ENCODE peak calls at places on chromosomes 6 and 20, in eight cellular contexts. R is frontal cortex; L is AG09309; F is germinal center; U is fibroblast of the aortic adventitia; V is effector memory CD8-positive, alpha-beta T cell; Q is stimulated activated CD4-positive, alpha-beta T cell treated with anti-CD3 and anti-CD28 coated beads, Interleukin-1b, Interleukin-23, amount 100 ng/mL, for 1 hour; P is EL. E is an unnamed sample.

GRCh38 chr6:19835605-19836004 is 1.6 kb upstream of the ID4 start:
- DNase-seq in R (no peak), L (no peak), F (no peak), U (no peak), V (no peak), Q (no peak), P (no peak), E (no peak)

GRCh38 chr6:163162007-163162873 is 252.3 kb upstream of the QKI start:
- DNase-seq in R (no peak), L (no peak), F (no peak), U (no peak), V (no peak), Q (no peak), P (no peak), E (no peak)

GRCh38 chr20:47466193-47466592 is 35.5 kb upstream of the NCOA3 start:
- DNase-seq in R (no peak), L (peak), F (no peak), U (peak), V (no peak), Q (no peak), P (no peak), E (no peak)

GRCh38 chr6:151310852-151311767 is 71.3 kb downstream of the AKAP12 start:
- DNase-seq in R (no peak), L (no peak), F (no peak), U (no peak), V (no peak), Q (no peak), P (no peak), E (no peak)

GRCh38 chr6:30615958-30616810 is 859 bp downstream of the PPP1R10 start:
- DNase-seq in R (no peak), L (no peak), F (no peak), U (peak), V (peak), Q (no peak), P (peak), E (peak)

GRCh38 chr20:41166201-41167117 is 29.1 kb downstream of the PLCG1 start:
- DNase-seq in R (no peak), L (no peak), F (no peak), U (no peak), V (no peak), Q (no peak), P (no peak), E (no peak)

GRCh38 chr20:48736636-48737035 is 91.2 kb downstream of the PREX1 start:
- DNase-seq in R (no peak), L (no peak), F (no peak), U (no peak), V (no peak), Q (no peak), P (no peak), E (no peak)

GRCh38 chr20:32184953-32185603 is 22.5 kb downstream of the PLAGL2 start:
- DNase-seq in R (no peak), L (no peak), F (no peak), U (no peak), V (no peak), Q (no peak), P (no peak), E (no peak)

GRCh38 chr6:135325624-135326424 is 144.7 kb downstream of the MYB start:
- DNase-seq in R (no peak), L (no peak), F (no peak), U (no peak), V (no peak), Q (no peak), P (no peak), E (peak)

GRCh38 chr6:165883851-165884640 is 221.0 kb upstream of the PDE10A start:
- DNase-seq in R (no peak), L (no peak), F (no peak), U (no peak), V (no peak), Q (no peak), P (peak), E (no peak)

GRCh38 chr6:168125429-168126001 is 46.5 kb upstream of the FRMD1 start:
- DNase-seq in R (no peak), L (no peak), F (no peak), U (no peak), V (no peak), Q (no peak), P (no peak), E (no peak)

GRCh38 chr6:22827760-22828159 is 258.4 kb downstream of the HDGFL1 start:
- DNase-seq in R (no peak), L (no peak), F (no peak), U (peak), V (no peak), Q (no peak), P (peak), E (no peak)

GRCh38 chr6:100724696-100725095 is 156.4 kb downstream of the ASCC3 start:
- DNase-seq in R (no peak), L (no peak), F (no peak), U (no peak), V (no peak), Q (no peak), P (no peak), E (no peak)

GRCh38 chr6:125197795-125198269 is 44.3 kb downstream of the TPD52L1 start:
- DNase-seq in R (no peak), L (peak), F (no peak), U (peak), V (no peak), Q (no peak), P (peak), E (no peak)

GRCh38 chr20:11350126-11351005 is 567.3 kb upstream of the BTBD3 start:
- DNase-seq in R (no peak), L (peak), F (no peak), U (peak), V (no peak), Q (no peak), P (peak), E (peak)

GRCh38 chr6:82980086-82980485 is 85.6 kb downstream of the UBE3D start:
- DNase-seq in R (no peak), L (peak), F (no peak), U (no peak), V (no peak), Q (no peak), P (peak), E (no peak)

GRCh38 chr6:34226731-34227586 is 9.7 kb upstream of the HMGA1 start:
- DNase-seq in R (no peak), L (no peak), F (no peak), U (no peak), V (no peak), Q (no peak), P (no peak), E (no peak)

GRCh38 chr6:14440215-14440890 is 322.8 kb downstream of the CD83 start:
- DNase-seq in R (no peak), L (no peak), F (no peak), U (no peak), V (no peak), Q (no peak), P (no peak), E (no peak)

GRCh38 chr6:5464096-5464885 is 203.0 kb downstream of the FARS2 start:
- DNase-seq in R (no peak), L (no peak), F (no peak), U (no peak), V (no peak), Q (no peak), P (peak), E (no peak)

GRCh38 chr6:133890941-133891813 is 2.3 kb downstream of the TCF21 start:
- DNase-seq in R (no peak), L (no peak), F (no peak), U (peak), V (no peak), Q (no peak), P (peak), E (no peak)

GRCh38 chr20:1180949-1181348 is 3.8 kb downstream of the TMEM74B start:
- DNase-seq in R (no peak), L (no peak), F (no peak), U (no peak), V (no peak), Q (no peak), P (no peak), E (no peak)

GRCh38 chr6:21501815-21502214 is 91.7 kb upstream of the SOX4 start:
- DNase-seq in R (no peak), L (no peak), F (no peak), U (no peak), V (no peak), Q (no peak), P (no peak), E (no peak)

GRCh38 chr6:133243723-133244122 is 2.6 kb downstream of the EYA4 start:
- DNase-seq in R (no peak), L (no peak), F (no peak), U (no peak), V (no peak), Q (no peak), P (no peak), E (no peak)

GRCh38 chr6:72712921-72713320 is 91.1 kb downstream of the KCNQ5 start:
- DNase-seq in R (no peak), L (no peak), F (no peak), U (no peak), V (no peak), Q (no peak), P (no peak), E (no peak)

GRCh38 chr6:168099201-168100010 is 20.4 kb upstream of the FRMD1 start:
- DNase-seq in R (no peak), L (no peak), F (no peak), U (no peak), V (no peak), Q (no peak), P (no peak), E (no peak)

GRCh38 chr6:113495521-113495920 is 361.6 kb upstream of the MARCKS start:
- DNase-seq in R (no peak), L (peak), F (no peak), U (peak), V (no peak), Q (no peak), P (peak), E (no peak)